ENCODE peak calls at places on chromosomes 7 and 10, in ten cellular contexts. S, Z, U, F, G, A, V, W, I and Q are unnamed samples.

GRCh38 chr10:122019414-122019975 is 30.5 kb downstream of the TACC2 start:
- DNase-seq in Z (no peak), A (no peak), V (no peak), F (no peak), W (no peak), U (no peak), I (no peak), S (peak; percentile 81), G (peak; percentile 80), Q (no peak)

GRCh38 chr7:91064938-91065337 is 199.3 kb upstream of the FZD1 start:
- DNase-seq in U (peak; percentile 56), A (no peak), W (no peak), Z (peak; percentile 41), F (no peak), I (no peak), S (no peak), G (no peak), V (no peak), Q (no peak)

GRCh38 chr10:110410329-110411046 is 87.2 kb upstream of the DUSP5 start:
- DNase-seq in S (peak; percentile 69), I (no peak), V (peak; percentile 29), G (peak; percentile 99), A (peak; percentile 94), U (peak; percentile 98), Z (peak; percentile 98), W (no peak), F (no peak), Q (no peak)

GRCh38 chr7:82172896-82173295 is 270.7 kb downstream of the CACNA2D1 start:
- DNase-seq in U (no peak), W (no peak), F (no peak), G (no peak), V (no peak), Z (peak; percentile 28), S (no peak), A (no peak), I (no peak), Q (no peak)

GRCh38 chr7:89067048-89067447 is 271.5 kb upstream of the TEX47 start:
- DNase-seq in A (no peak), W (no peak), I (no peak), S (no peak), Z (no peak), G (no peak), F (no peak), V (no peak), U (no peak), Q (no peak)

GRCh38 chr7:120131096-120131839 is 141.7 kb upstream of the KCND2 start:
- DNase-seq in V (no peak), W (no peak), S (peak; percentile 54), G (no peak), F (no peak), U (no peak), I (no peak), A (no peak), Z (peak; percentile 3), Q (no peak)

GRCh38 chr10:20984632-20985031 is 87.5 kb upstream of the NEBL start:
- DNase-seq in W (no peak), I (no peak), Z (no peak), V (no peak), F (no peak), A (no peak), U (no peak), G (no peak), S (no peak), Q (no peak)

GRCh38 chr10:28020993-28021982 is 22.4 kb upstream of the ODAD2 start:
- DNase-seq in F (no peak), W (no peak), G (no peak), S (no peak), U (no peak), Z (no peak), A (no peak), I (no peak), V (no peak), Q (no peak)

GRCh38 chr7:2732959-2733584 is 45.1 kb downstream of the AMZ1 start:
- DNase-seq in G (peak; percentile 32), I (peak; percentile 67), Z (peak; percentile 81), S (no peak), U (peak; percentile 68), V (peak; percentile 69), A (no peak), W (no peak), F (no peak), Q (no peak)

GRCh38 chr7:86963599-86964230 is 95.7 kb downstream of the ELAPOR2 start:
- DNase-seq in W (no peak), U (peak; percentile 68), V (no peak), F (no peak), S (no peak), G (no peak), A (peak; percentile 20), Z (no peak), I (no peak), Q (no peak)

GRCh38 chr7:128302110-128302509 is 41.6 kb downstream of the RBM28 start:
- DNase-seq in F (peak; percentile 67), W (no peak), I (no peak), A (no peak), V (no peak), S (no peak), G (no peak), U (no peak), Z (no peak), Q (no peak)

DNA sequence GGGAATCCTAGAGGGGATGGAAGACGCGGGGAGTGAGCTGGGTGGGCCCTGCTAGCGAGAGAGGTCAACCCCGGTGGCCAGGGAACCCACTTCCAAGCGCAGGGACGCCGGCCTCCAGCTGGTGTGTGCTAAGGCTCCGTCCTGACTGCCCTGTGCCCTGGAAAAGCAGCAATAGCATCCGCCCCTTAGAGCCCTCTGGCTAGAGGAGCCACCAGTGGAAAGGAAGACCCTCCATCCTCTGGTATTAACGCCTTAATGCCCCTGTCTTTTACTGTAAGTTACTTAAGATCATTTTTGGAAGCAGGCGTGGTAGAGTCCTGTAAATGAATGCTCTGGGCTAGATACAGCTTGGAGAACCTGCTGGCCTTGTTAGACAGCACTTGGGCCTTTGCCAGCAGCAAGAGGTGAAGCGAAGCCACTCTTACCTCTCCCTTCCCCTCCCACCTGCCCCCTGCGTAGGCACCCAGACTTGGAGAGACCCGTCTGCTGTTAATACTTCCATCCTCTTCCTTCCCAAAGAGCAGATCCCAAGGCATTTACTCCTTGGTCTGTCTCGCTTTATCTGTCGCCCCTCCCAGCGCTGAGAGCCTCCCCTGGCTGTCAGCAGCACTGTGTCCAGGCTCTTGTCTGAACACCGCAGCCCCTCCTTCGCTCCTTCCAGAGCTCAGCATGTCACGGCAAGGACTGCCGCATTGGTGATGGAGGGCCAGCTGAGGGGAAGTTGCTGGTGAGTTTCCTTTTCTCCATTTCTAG is 4.6 kb downstream of the REPIN1 start:
- DNase-seq in F (no peak), S (no peak), U (no peak), I (no peak), Z (no peak), A (no peak), G (no peak), W (peak; percentile 45), V (no peak), Q (no peak)
- TF ChIP-seq CTCF in F (no peak), S (no peak), U (no peak), I (no peak), Z (no peak), A (no peak), G (no peak), W (no peak), V (no peak), Q (no peak)

GRCh38 chr10:124722812-124723783 is 21.1 kb downstream of the FAM53B start:
- DNase-seq in U (no peak), V (no peak), G (no peak), S (peak; percentile 63), A (no peak), Z (no peak), W (no peak), F (no peak), I (no peak), Q (no peak)

GRCh38 chr10:124717911-124718734 is 26.1 kb downstream of the FAM53B start:
- DNase-seq in A (no peak), S (no peak), I (no peak), W (no peak), G (no peak), Z (no peak), V (peak; percentile 64), U (no peak), F (no peak), Q (no peak)

GRCh38 chr10:124721295-124722052 is 22.7 kb downstream of the FAM53B start:
- DNase-seq in S (peak; percentile 68), Z (peak; percentile 56), U (no peak), G (no peak), I (no peak), F (no peak), A (no peak), V (no peak), W (no peak), Q (no peak)

GRCh38 chr10:124717358-124717757 is 26.8 kb downstream of the FAM53B start:
- DNase-seq in V (no peak), A (no peak), G (no peak), Z (no peak), S (no peak), F (no peak), I (no peak), U (no peak), W (no peak), Q (no peak)

GRCh38 chr10:124719213-124719851 is 24.8 kb downstream of the FAM53B start:
- DNase-seq in V (peak; percentile 24), G (peak; percentile 88), W (peak; percentile 81), I (no peak), Z (peak; percentile 92), A (no peak), S (no peak), F (no peak), U (peak; percentile 76), Q (no peak)
- TF ChIP-seq CTCF in V (peak; percentile 45), G (peak; percentile 49), W (peak; percentile 79), I (peak; percentile 49), Z (peak; percentile 62), A (peak; percentile 58), S (peak; percentile 63), F (peak; percentile 13), U (peak; percentile 61), Q (peak; percentile 37)

GRCh38 chr7:15168489-15168888 is 265.9 kb upstream of the DGKB start:
- DNase-seq in A (peak; percentile 8), Z (peak; percentile 45), W (no peak), I (no peak), G (no peak), V (no peak), F (no peak), S (no peak), U (no peak), Q (no peak)
- TF ChIP-seq CTCF in A (peak; percentile 19), Z (no peak), W (no peak), I (no peak), G (no peak), V (no peak), F (no peak), S (no peak), U (no peak), Q (no peak)

DNA sequence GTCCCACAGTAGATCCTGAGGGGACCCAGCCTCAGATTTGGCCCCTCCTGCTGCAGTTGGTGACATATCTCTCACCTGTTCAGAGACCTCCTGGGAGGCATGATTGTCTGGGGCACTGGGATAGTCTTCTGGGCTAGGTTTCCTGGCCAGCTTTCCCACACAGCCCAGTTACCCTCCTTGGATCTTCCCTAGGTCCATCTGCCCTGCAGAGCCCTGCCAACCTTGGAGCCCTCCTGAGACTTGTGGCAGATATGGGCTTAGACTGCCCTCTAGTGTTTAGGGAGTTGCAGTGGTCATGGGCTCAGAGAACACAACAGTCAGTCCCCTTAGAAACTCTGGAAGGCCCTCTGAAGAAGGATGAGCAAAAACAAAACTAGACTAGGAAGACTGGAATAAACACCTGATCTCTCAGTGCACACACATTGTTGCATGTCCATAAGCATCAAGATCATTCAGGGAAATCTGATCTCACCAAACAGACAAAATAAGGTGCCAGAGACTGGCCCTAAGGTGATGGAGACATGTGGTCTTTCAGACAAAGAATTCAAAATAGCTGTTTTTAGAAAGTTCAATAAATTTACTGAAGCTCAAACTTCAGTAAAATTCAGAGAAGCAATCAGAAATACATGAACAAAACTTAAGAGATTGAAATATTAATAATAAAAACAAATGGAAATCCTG is 324.6 kb downstream of the ATRNL1 start:
- DNase-seq in F (peak; percentile 25), U (peak; percentile 6), W (peak; percentile 53), Z (peak; percentile 38), V (no peak), G (peak; percentile 47), A (peak; percentile 1), S (no peak), I (no peak), Q (peak; percentile 11)
- TF ChIP-seq CTCF in F (peak; percentile 50), U (peak; percentile 45), W (peak; percentile 82), Z (peak; percentile 36), V (no peak), G (peak; percentile 59), A (peak; percentile 74), S (peak; percentile 40), I (peak; percentile 68), Q (peak; percentile 65)